ENCODE peak calls at places on chromosomes 16 and 17, in six cellular contexts. One of them, this sample, is unnamed.

GRCh38 chr17:27995554-27995953 is 46.9 kb upstream of the NLK start:
- DNase-seq in ascending aorta: no peak
- DNase-seq in neural crest cell: no peak
- DNase-seq in transverse colon: no peak
- DNase-seq in activated CD8-positive, alpha-beta T cell treated with anti-CD3 and anti-CD28 coated beads for 36 hours: no peak
- DNase-seq in AG04449: no peak
- DNase-seq in this sample: no peak

GRCh38 chr17:14300628-14301278 is at the start of gene HS3ST3B1:
- DNase-seq in neural crest cell: peak
- DNase-seq in AG04449: peak
- DNase-seq in transverse colon: peak
- DNase-seq in activated CD8-positive, alpha-beta T cell treated with anti-CD3 and anti-CD28 coated beads for 36 hours: peak
- DNase-seq in ascending aorta: peak
- DNase-seq in this sample: peak

GRCh38 chr17:8288336-8289102 is at the start of gene RANGRF:
- DNase-seq in neural crest cell: peak
- DNase-seq in AG04449: no peak
- DNase-seq in transverse colon: peak
- DNase-seq in ascending aorta: peak
- DNase-seq in activated CD8-positive, alpha-beta T cell treated with anti-CD3 and anti-CD28 coated beads for 36 hours: peak
- DNase-seq in this sample: peak

GRCh38 chr17:27529230-27529796 is 73.1 kb downstream of the KSR1 start:
- DNase-seq in neural crest cell: no peak
- DNase-seq in AG04449: no peak
- DNase-seq in activated CD8-positive, alpha-beta T cell treated with anti-CD3 and anti-CD28 coated beads for 36 hours: peak
- DNase-seq in transverse colon: no peak
- DNase-seq in ascending aorta: no peak
- DNase-seq in this sample: no peak

GRCh38 chr17:29595107-29595942 is 2.4 kb downstream of the ANKRD13B start:
- DNase-seq in transverse colon: no peak
- DNase-seq in ascending aorta: no peak
- DNase-seq in AG04449: no peak
- DNase-seq in activated CD8-positive, alpha-beta T cell treated with anti-CD3 and anti-CD28 coated beads for 36 hours: no peak
- DNase-seq in neural crest cell: no peak
- DNase-seq in this sample: no peak

GRCh38 chr16:70684146-70685060 is 1.4 kb downstream of the MTSS2 start:
- DNase-seq in neural crest cell: no peak
- DNase-seq in AG04449: no peak
- DNase-seq in activated CD8-positive, alpha-beta T cell treated with anti-CD3 and anti-CD28 coated beads for 36 hours: no peak
- DNase-seq in transverse colon: no peak
- DNase-seq in ascending aorta: no peak
- DNase-seq in this sample: no peak

GRCh38 chr17:37642706-37643105 is 540 bp downstream of the DDX52 start:
- DNase-seq in ascending aorta: no peak
- DNase-seq in neural crest cell: no peak
- DNase-seq in transverse colon: no peak
- DNase-seq in AG04449: no peak
- DNase-seq in activated CD8-positive, alpha-beta T cell treated with anti-CD3 and anti-CD28 coated beads for 36 hours: peak
- DNase-seq in this sample: no peak

GRCh38 chr16:29990033-29990432 is 5.4 kb downstream of the HIRIP3 start:
- DNase-seq in neural crest cell: no peak
- DNase-seq in ascending aorta: no peak
- DNase-seq in transverse colon: peak
- DNase-seq in AG04449: no peak
- DNase-seq in activated CD8-positive, alpha-beta T cell treated with anti-CD3 and anti-CD28 coated beads for 36 hours: no peak
- DNase-seq in this sample: no peak

GRCh38 chr17:43679911-43680310 is 18.2 kb upstream of the MEOX1 start:
- DNase-seq in activated CD8-positive, alpha-beta T cell treated with anti-CD3 and anti-CD28 coated beads for 36 hours: no peak
- DNase-seq in transverse colon: no peak
- DNase-seq in neural crest cell: no peak
- DNase-seq in AG04449: no peak
- DNase-seq in ascending aorta: no peak
- DNase-seq in this sample: no peak

GRCh38 chr16:84839956-84840355 is 20.2 kb downstream of the CRISPLD2 start:
- DNase-seq in neural crest cell: no peak
- DNase-seq in AG04449: no peak
- DNase-seq in activated CD8-positive, alpha-beta T cell treated with anti-CD3 and anti-CD28 coated beads for 36 hours: no peak
- DNase-seq in transverse colon: no peak
- DNase-seq in ascending aorta: no peak
- DNase-seq in this sample: no peak

GRCh38 chr17:8911205-8911604 is 43.7 kb upstream of the PIK3R6 start:
- DNase-seq in ascending aorta: no peak
- DNase-seq in transverse colon: no peak
- DNase-seq in AG04449: no peak
- DNase-seq in neural crest cell: no peak
- DNase-seq in activated CD8-positive, alpha-beta T cell treated with anti-CD3 and anti-CD28 coated beads for 36 hours: no peak
- DNase-seq in this sample: peak

GRCh38 chr17:15101175-15101574 is 164.0 kb downstream of the PMP22 start:
- DNase-seq in ascending aorta: no peak
- DNase-seq in transverse colon: no peak
- DNase-seq in AG04449: no peak
- DNase-seq in activated CD8-positive, alpha-beta T cell treated with anti-CD3 and anti-CD28 coated beads for 36 hours: no peak
- DNase-seq in neural crest cell: no peak
- DNase-seq in this sample: no peak

GRCh38 chr17:75227729-75228128 is 22.2 kb downstream of the NUP85 start:
- DNase-seq in transverse colon: no peak
- DNase-seq in AG04449: no peak
- DNase-seq in ascending aorta: no peak
- DNase-seq in neural crest cell: no peak
- DNase-seq in activated CD8-positive, alpha-beta T cell treated with anti-CD3 and anti-CD28 coated beads for 36 hours: no peak
- DNase-seq in this sample: no peak

GRCh38 chr16:53232826-53233529 is 178.2 kb downstream of the CHD9 start:
- DNase-seq in neural crest cell: no peak
- DNase-seq in ascending aorta: no peak
- DNase-seq in activated CD8-positive, alpha-beta T cell treated with anti-CD3 and anti-CD28 coated beads for 36 hours: no peak
- DNase-seq in transverse colon: no peak
- DNase-seq in AG04449: no peak
- DNase-seq in this sample: no peak

GRCh38 chr17:55735784-55736405 is 13.2 kb upstream of the TMEM100 start:
- DNase-seq in transverse colon: peak
- DNase-seq in ascending aorta: no peak
- DNase-seq in neural crest cell: peak
- DNase-seq in AG04449: no peak
- DNase-seq in activated CD8-positive, alpha-beta T cell treated with anti-CD3 and anti-CD28 coated beads for 36 hours: peak
- DNase-seq in this sample: peak

GRCh38 chr17:82418001-82418986 is at the start of the genes HEXD and OGFOD3:
- DNase-seq in AG04449: no peak
- DNase-seq in ascending aorta: no peak
- DNase-seq in transverse colon: peak
- DNase-seq in neural crest cell: peak
- DNase-seq in activated CD8-positive, alpha-beta T cell treated with anti-CD3 and anti-CD28 coated beads for 36 hours: peak
- DNase-seq in this sample: peak

GRCh38 chr17:69870091-69870530 is 204.9 kb upstream of the KCNJ16 start:
- DNase-seq in neural crest cell: no peak
- DNase-seq in ascending aorta: no peak
- DNase-seq in transverse colon: no peak
- DNase-seq in activated CD8-positive, alpha-beta T cell treated with anti-CD3 and anti-CD28 coated beads for 36 hours: no peak
- DNase-seq in AG04449: no peak
- DNase-seq in this sample: peak

GRCh38 chr16:70805380-70805779 is 4.4 kb upstream of the VAC14 start:
- DNase-seq in activated CD8-positive, alpha-beta T cell treated with anti-CD3 and anti-CD28 coated beads for 36 hours: no peak
- DNase-seq in ascending aorta: no peak
- DNase-seq in neural crest cell: no peak
- DNase-seq in AG04449: no peak
- DNase-seq in transverse colon: no peak
- DNase-seq in this sample: no peak

GRCh38 chr17:10081571-10082169 is 116.7 kb downstream of the GAS7 start:
- DNase-seq in neural crest cell: no peak
- DNase-seq in AG04449: no peak
- DNase-seq in ascending aorta: no peak
- DNase-seq in activated CD8-positive, alpha-beta T cell treated with anti-CD3 and anti-CD28 coated beads for 36 hours: peak
- DNase-seq in transverse colon: no peak
- DNase-seq in this sample: no peak

GRCh38 chr17:31391496-31391949 is at the start of gene RAB11FIP4:
- DNase-seq in AG04449: no peak
- DNase-seq in neural crest cell: no peak
- DNase-seq in ascending aorta: no peak
- DNase-seq in activated CD8-positive, alpha-beta T cell treated with anti-CD3 and anti-CD28 coated beads for 36 hours: no peak
- DNase-seq in transverse colon: no peak
- DNase-seq in this sample: peak

GRCh38 chr17:45719335-45720071 is 64.6 kb upstream of the CRHR1 start:
- DNase-seq in transverse colon: no peak
- DNase-seq in activated CD8-positive, alpha-beta T cell treated with anti-CD3 and anti-CD28 coated beads for 36 hours: no peak
- DNase-seq in neural crest cell: no peak
- DNase-seq in ascending aorta: no peak
- DNase-seq in AG04449: peak
- DNase-seq in this sample: no peak

GRCh38 chr17:62057696-62058095 is 7.4 kb downstream of the MED13 start:
- DNase-seq in transverse colon: no peak
- DNase-seq in AG04449: no peak
- DNase-seq in ascending aorta: no peak
- DNase-seq in activated CD8-positive, alpha-beta T cell treated with anti-CD3 and anti-CD28 coated beads for 36 hours: no peak
- DNase-seq in neural crest cell: no peak
- DNase-seq in this sample: no peak

GRCh38 chr17:82301916-82302497 is 15.4 kb downstream of the CD7 start:
- DNase-seq in transverse colon: peak
- DNase-seq in neural crest cell: no peak
- DNase-seq in AG04449: no peak
- DNase-seq in ascending aorta: no peak
- DNase-seq in activated CD8-positive, alpha-beta T cell treated with anti-CD3 and anti-CD28 coated beads for 36 hours: peak
- DNase-seq in this sample: peak

GRCh38 chr16:3122926-3123570 is 10.7 kb downstream of the ZNF205 start:
- DNase-seq in transverse colon: no peak
- DNase-seq in ascending aorta: no peak
- DNase-seq in activated CD8-positive, alpha-beta T cell treated with anti-CD3 and anti-CD28 coated beads for 36 hours: no peak
- DNase-seq in AG04449: no peak
- DNase-seq in neural crest cell: no peak
- DNase-seq in this sample: no peak

GRCh38 chr17:3657874-3658783 is 10.2 kb downstream of the TAX1BP3 start:
- DNase-seq in ascending aorta: no peak
- DNase-seq in activated CD8-positive, alpha-beta T cell treated with anti-CD3 and anti-CD28 coated beads for 36 hours: no peak
- DNase-seq in AG04449: no peak
- DNase-seq in neural crest cell: no peak
- DNase-seq in transverse colon: no peak
- DNase-seq in this sample: no peak

GRCh38 chr16:87053016-87053982 is 263.9 kb downstream of the C16orf95 start:
- DNase-seq in neural crest cell: no peak
- DNase-seq in AG04449: no peak
- DNase-seq in activated CD8-positive, alpha-beta T cell treated with anti-CD3 and anti-CD28 coated beads for 36 hours: no peak
- DNase-seq in ascending aorta: no peak
- DNase-seq in transverse colon: no peak
- DNase-seq in this sample: no peak
- TF ChIP-seq CTCF in neural crest cell: peak
- TF ChIP-seq CTCF in AG04449: no peak
- TF ChIP-seq CTCF in activated CD8-positive, alpha-beta T cell treated with anti-CD3 and anti-CD28 coated beads for 36 hours: no peak
- TF ChIP-seq CTCF in ascending aorta: no peak
- TF ChIP-seq CTCF in transverse colon: no peak
- TF ChIP-seq CTCF in this sample: no peak

GRCh38 chr16:9225527-9226316 is 134.3 kb downstream of the HAPSTR1 start:
- DNase-seq in activated CD8-positive, alpha-beta T cell treated with anti-CD3 and anti-CD28 coated beads for 36 hours: peak
- DNase-seq in AG04449: no peak
- DNase-seq in ascending aorta: no peak
- DNase-seq in neural crest cell: no peak
- DNase-seq in transverse colon: no peak
- DNase-seq in this sample: peak
- TF ChIP-seq CTCF in activated CD8-positive, alpha-beta T cell treated with anti-CD3 and anti-CD28 coated beads for 36 hours: no peak
- TF ChIP-seq CTCF in AG04449: peak
- TF ChIP-seq CTCF in ascending aorta: no peak
- TF ChIP-seq CTCF in neural crest cell: peak
- TF ChIP-seq CTCF in transverse colon: peak
- TF ChIP-seq CTCF in this sample: peak

GRCh38 chr16:15785386-15786059 is 71.3 kb downstream of the MYH11 start:
- DNase-seq in neural crest cell: no peak
- DNase-seq in activated CD8-positive, alpha-beta T cell treated with anti-CD3 and anti-CD28 coated beads for 36 hours: no peak
- DNase-seq in transverse colon: no peak
- DNase-seq in ascending aorta: no peak
- DNase-seq in AG04449: no peak
- DNase-seq in this sample: no peak

GRCh38 chr16:15783985-15784384 is 72.8 kb downstream of the MYH11 start:
- DNase-seq in neural crest cell: no peak
- DNase-seq in AG04449: no peak
- DNase-seq in ascending aorta: no peak
- DNase-seq in transverse colon: no peak
- DNase-seq in activated CD8-positive, alpha-beta T cell treated with anti-CD3 and anti-CD28 coated beads for 36 hours: no peak
- DNase-seq in this sample: no peak

GRCh38 chr16:15781650-15782049 is 75.2 kb downstream of the MYH11 start:
- DNase-seq in neural crest cell: no peak
- DNase-seq in ascending aorta: no peak
- DNase-seq in activated CD8-positive, alpha-beta T cell treated with anti-CD3 and anti-CD28 coated beads for 36 hours: no peak
- DNase-seq in AG04449: no peak
- DNase-seq in transverse colon: no peak
- DNase-seq in this sample: no peak

GRCh38 chr16:15780805-15781204 is 76.0 kb downstream of the MYH11 start:
- DNase-seq in AG04449: no peak
- DNase-seq in activated CD8-positive, alpha-beta T cell treated with anti-CD3 and anti-CD28 coated beads for 36 hours: no peak
- DNase-seq in ascending aorta: no peak
- DNase-seq in neural crest cell: no peak
- DNase-seq in transverse colon: no peak
- DNase-seq in this sample: no peak

GRCh38 chr16:15782573-15783365 is 74.1 kb downstream of the MYH11 start:
- DNase-seq in transverse colon: no peak
- DNase-seq in activated CD8-positive, alpha-beta T cell treated with anti-CD3 and anti-CD28 coated beads for 36 hours: no peak
- DNase-seq in AG04449: no peak
- DNase-seq in neural crest cell: no peak
- DNase-seq in ascending aorta: no peak
- DNase-seq in this sample: no peak
- TF ChIP-seq CTCF in transverse colon: no peak
- TF ChIP-seq CTCF in activated CD8-positive, alpha-beta T cell treated with anti-CD3 and anti-CD28 coated beads for 36 hours: no peak
- TF ChIP-seq CTCF in AG04449: no peak
- TF ChIP-seq CTCF in neural crest cell: no peak
- TF ChIP-seq CTCF in ascending aorta: no peak
- TF ChIP-seq CTCF in this sample: no peak

GRCh38 chr16:77276686-77277085 is 77.5 kb downstream of the SYCE1L start:
- DNase-seq in ascending aorta: no peak
- DNase-seq in activated CD8-positive, alpha-beta T cell treated with anti-CD3 and anti-CD28 coated beads for 36 hours: no peak
- DNase-seq in transverse colon: no peak
- DNase-seq in AG04449: no peak
- DNase-seq in neural crest cell: no peak
- DNase-seq in this sample: no peak

GRCh38 chr16:77277571-77277970 is 78.4 kb downstream of the SYCE1L start:
- DNase-seq in neural crest cell: no peak
- DNase-seq in ascending aorta: no peak
- DNase-seq in activated CD8-positive, alpha-beta T cell treated with anti-CD3 and anti-CD28 coated beads for 36 hours: no peak
- DNase-seq in AG04449: no peak
- DNase-seq in transverse colon: no peak
- DNase-seq in this sample: no peak

GRCh38 chr16:77285676-77286075 is 86.5 kb downstream of the SYCE1L start:
- DNase-seq in ascending aorta: no peak
- DNase-seq in activated CD8-positive, alpha-beta T cell treated with anti-CD3 and anti-CD28 coated beads for 36 hours: no peak
- DNase-seq in transverse colon: no peak
- DNase-seq in neural crest cell: no peak
- DNase-seq in AG04449: no peak
- DNase-seq in this sample: no peak

GRCh38 chr16:77277141-77277540 is 77.9 kb downstream of the SYCE1L start:
- DNase-seq in transverse colon: no peak
- DNase-seq in ascending aorta: no peak
- DNase-seq in activated CD8-positive, alpha-beta T cell treated with anti-CD3 and anti-CD28 coated beads for 36 hours: no peak
- DNase-seq in AG04449: no peak
- DNase-seq in neural crest cell: no peak
- DNase-seq in this sample: no peak

GRCh38 chr16:77282345-77282744 is 83.1 kb downstream of the SYCE1L start:
- DNase-seq in neural crest cell: no peak
- DNase-seq in activated CD8-positive, alpha-beta T cell treated with anti-CD3 and anti-CD28 coated beads for 36 hours: no peak
- DNase-seq in ascending aorta: no peak
- DNase-seq in AG04449: no peak
- DNase-seq in transverse colon: no peak
- DNase-seq in this sample: no peak
- TF ChIP-seq CTCF in neural crest cell: no peak
- TF ChIP-seq CTCF in activated CD8-positive, alpha-beta T cell treated with anti-CD3 and anti-CD28 coated beads for 36 hours: no peak
- TF ChIP-seq CTCF in ascending aorta: no peak
- TF ChIP-seq CTCF in AG04449: no peak
- TF ChIP-seq CTCF in transverse colon: no peak
- TF ChIP-seq CTCF in this sample: no peak